ENCODE peak calls at places on chromosomes 12 and 14, in six cellular contexts. D, U, B, W, K and A are unnamed samples.

GRCh38 chr12:79689041-79689476 is 1.7 kb downstream of the PAWR start:
- DNase-seq in U (no peak), K (no peak), B (no peak), W (peak), D (no peak), A (no peak)

GRCh38 chr12:49375406-49375805 is 8.1 kb downstream of the SPATS2 start:
- DNase-seq in W (peak), D (no peak), B (no peak), K (no peak), U (no peak), A (no peak)

GRCh38 chr12:6620137-6620884 is 13.1 kb upstream of the CHD4 start:
- DNase-seq in U (no peak), K (peak), W (no peak), D (peak), B (no peak), A (no peak)

GRCh38 chr12:42356344-42356743 is 30.4 kb downstream of the PPHLN1 start:
- DNase-seq in W (no peak), D (no peak), U (no peak), B (no peak), K (no peak), A (no peak)

GRCh38 chr12:106769078-106769477 is 5.4 kb upstream of the RIC8B start:
- DNase-seq in D (no peak), U (no peak), K (peak), B (no peak), W (no peak), A (no peak)

GRCh38 chr12:16581416-16581815 is 24.5 kb downstream of the LMO3 start:
- DNase-seq in D (no peak), U (no peak), B (no peak), W (no peak), K (no peak), A (no peak)

GRCh38 chr12:71873821-71874220 is 34.3 kb downstream of the TBC1D15 start:
- DNase-seq in K (no peak), U (no peak), B (no peak), D (no peak), W (no peak), A (no peak)

GRCh38 chr14:23665302-23666016 is 29.3 kb downstream of the DHRS2 start:
- DNase-seq in K (no peak), W (no peak), U (no peak), D (no peak), B (no peak), A (no peak)

GRCh38 chr12:39499296-39499695 is 56.4 kb upstream of the KIF21A start:
- DNase-seq in U (no peak), B (no peak), K (no peak), W (no peak), D (no peak), A (no peak)

GRCh38 chr14:31024577-31025334 is 693 bp upstream of the AP4S1 start:
- DNase-seq in D (peak), U (no peak), K (no peak), B (no peak), W (no peak), A (no peak)

GRCh38 chr12:47939009-47939601 is 24.3 kb upstream of the TMEM106C start:
- DNase-seq in W (peak), U (no peak), D (no peak), K (no peak), B (no peak), A (no peak)

GRCh38 chr14:101781240-101782061 is 19.9 kb downstream of the PPP2R5C start:
- DNase-seq in D (peak), W (no peak), B (no peak), K (no peak), U (no peak), A (no peak)